ENCODE peak calls at places on chromosomes 2 and 18, in seven cellular contexts. K, Z, F, G, H, E and I are unnamed samples. For H3K4me1, the result is how much of the 10 kb centered on the place peaks cover.

GRCh38 chr2:215598376-215598975 is 162.6 kb upstream of the FN1 start:
- DNase-seq in K (no peak), Z (no peak), F (no peak), G (peak), H (no peak), E (no peak), I (no peak)

GRCh38 chr2:9959262-9959661 is 7.8 kb downstream of the GRHL1 start:
- DNase-seq in K (no peak), Z (no peak), F (no peak), G (no peak), H (no peak), E (no peak), I (no peak)

GRCh38 chr18:499351-500229 is 911 bp downstream of the COLEC12 start:
- DNase-seq in K (no peak), Z (peak), F (peak), G (peak), H (peak), E (no peak), I (no peak)

GRCh38 chr18:63762518-63762917 is 12.7 kb upstream of the SERPINB7 start:
- DNase-seq in K (no peak), Z (no peak), F (no peak), G (peak), H (no peak), E (no peak), I (no peak)

GRCh38 chr2:168350380-168350779 is 103.0 kb upstream of the STK39 start:
- DNase-seq in K (no peak), Z (no peak), F (no peak), G (no peak), H (no peak), E (peak), I (peak)

GRCh38 chr2:216696751-216697560 is 1.6 kb upstream of the IGFBP5 start:
- DNase-seq in K (no peak), Z (no peak), F (peak), G (peak), H (peak), E (no peak), I (no peak)

GRCh38 chr18:59006461-59007067 is 133.1 kb upstream of the SEC11C start:
- DNase-seq in K (no peak), Z (no peak), F (no peak), G (peak), H (no peak), E (no peak), I (no peak)

GRCh38 chr2:96145028-96145939 is at the start of gene DUSP2:
- DNase-seq in K (peak), Z (peak), F (peak), G (peak), H (peak), E (peak), I (peak)

GRCh38 chr2:241891315-241891987 is 21.9 kb downstream of the RTP5 start:
- DNase-seq in K (no peak), Z (peak), F (no peak), G (no peak), H (no peak), E (no peak), I (no peak)

GRCh38 chr2:45468279-45468678 is 142.8 kb downstream of the SRBD1 start:
- DNase-seq in K (no peak), Z (no peak), F (no peak), G (no peak), H (no peak), E (no peak), I (no peak)

GRCh38 chr18:75160315-75160714 is 48.6 kb downstream of the PTGR3 start:
- DNase-seq in K (no peak), Z (no peak), F (peak), G (peak), H (peak), E (no peak), I (no peak)

GRCh38 chr18:24459772-24460171 is 665 bp upstream of the HRH4 start:
- DNase-seq in K (no peak), Z (no peak), F (no peak), G (no peak), H (no peak), E (no peak), I (no peak)

GRCh38 chr2:118554616-118555015 is 292.8 kb downstream of the EN1 start:
- DNase-seq in K (no peak), Z (no peak), F (no peak), G (peak), H (no peak), E (no peak), I (peak)

GRCh38 chr2:174176898-174177297 is 71.4 kb downstream of the OLA1 start:
- DNase-seq in K (no peak), Z (no peak), F (no peak), G (peak), H (peak), E (no peak), I (no peak)

GRCh38 chr18:13137041-13137938 is 81.3 kb upstream of the LDLRAD4 start:
- DNase-seq in K (peak), Z (peak), F (peak), G (peak), H (no peak), E (peak), I (peak)

GRCh38 chr2:144452169-144453038 is 67.5 kb downstream of the ZEB2 start:
- DNase-seq in K (no peak), Z (no peak), F (peak), G (peak), H (peak), E (no peak), I (no peak)

GRCh38 chr2:86622409-86622877 is 1.2 kb downstream of the RNF103 start:
- DNase-seq in K (no peak), Z (peak), F (peak), G (peak), H (peak), E (peak), I (peak)

GRCh38 chr2:36616947-36617346 is 19.0 kb upstream of the FEZ2 start:
- DNase-seq in K (no peak), Z (no peak), F (no peak), G (no peak), H (peak), E (no peak), I (no peak)

GRCh38 chr2:144014108-144014507 is 505.8 kb downstream of the ZEB2 start:
- DNase-seq in K (no peak), Z (no peak), F (no peak), G (peak), H (no peak), E (no peak), I (no peak)

GRCh38 chr2:222884114-222884764 is 23.4 kb downstream of the ACSL3 start:
- DNase-seq in K (no peak), Z (no peak), F (no peak), G (no peak), H (no peak), E (no peak), I (no peak)

GRCh38 chr2:132421198-132421780 is 4.7 kb downstream of the GPR39 start:
- DNase-seq in K (no peak), Z (no peak), F (no peak), G (no peak), H (no peak), E (no peak), I (peak)

GRCh38 chr2:230793573-230794359 is 71.0 kb upstream of the ITM2C start:
- DNase-seq in K (peak), Z (no peak), F (no peak), G (peak), H (no peak), E (peak), I (peak)

GRCh38 chr2:144524190-144524957 is 4.5 kb upstream of the ZEB2 start:
- DNase-seq in K (peak), Z (peak), F (peak), G (peak), H (peak), E (peak), I (no peak)

GRCh38 chr18:11500153-11501122 is 109.0 kb upstream of the SLC35G4 start:
- DNase-seq in K (no peak), Z (no peak), F (no peak), G (peak), H (peak), E (no peak), I (peak)

GRCh38 chr2:150136407-150136806 is 351.1 kb downstream of the RND3 start:
- DNase-seq in K (no peak), Z (no peak), F (no peak), G (peak), H (no peak), E (no peak), I (no peak)

GRCh38 chr2:26344581-26345283 is 1.2 kb upstream of the SELENOI start:
- DNase-seq in K (no peak), Z (no peak), F (peak), G (peak), H (peak), E (peak), I (peak)

GRCh38 chr2:203802277-203803045 is 65.1 kb upstream of the CTLA4 start:
- DNase-seq in K (no peak), Z (no peak), F (no peak), G (peak), H (no peak), E (no peak), I (no peak)

GRCh38 chr2:107719781-107720180 is 106.9 kb upstream of the RGPD4 start:
- DNase-seq in K (no peak), Z (no peak), F (peak), G (no peak), H (no peak), E (no peak), I (no peak)

GRCh38 chr2:107717666-107718065 is 109.0 kb upstream of the RGPD4 start:
- DNase-seq in K (no peak), Z (no peak), F (peak), G (no peak), H (peak), E (no peak), I (no peak)

GRCh38 chr2:107721178-107721577 is 105.5 kb upstream of the RGPD4 start:
- DNase-seq in K (no peak), Z (no peak), F (no peak), G (no peak), H (no peak), E (no peak), I (no peak)

GRCh38 chr2:107721581-107721980 is 105.1 kb upstream of the RGPD4 start:
- DNase-seq in K (no peak), Z (no peak), F (no peak), G (no peak), H (no peak), E (no peak), I (no peak)

GRCh38 chr2:107719141-107719540 is 107.6 kb upstream of the RGPD4 start:
- DNase-seq in K (no peak), Z (no peak), F (no peak), G (no peak), H (no peak), E (no peak), I (no peak)
- H3K27ac ChIP-seq in K (no peak), Z (no peak), F (no peak), G (no peak), H (no peak), E (no peak), I (no peak)

GRCh38 chr2:235505210-235505741 is 11.4 kb downstream of the AGAP1 start:
- DNase-seq in K (no peak), Z (no peak), F (peak), G (no peak), H (no peak), E (peak), I (no peak)

GRCh38 chr2:235506291-235506996 is 12.6 kb downstream of the AGAP1 start:
- DNase-seq in K (no peak), Z (no peak), F (no peak), G (no peak), H (no peak), E (peak), I (no peak)

GRCh38 chr2:235506997-235507615 is 13.3 kb downstream of the AGAP1 start:
- DNase-seq in K (no peak), Z (no peak), F (no peak), G (no peak), H (no peak), E (no peak), I (no peak)

GRCh38 chr2:235501663-235502009 is 7.8 kb downstream of the AGAP1 start:
- DNase-seq in K (no peak), Z (no peak), F (peak), G (no peak), H (no peak), E (no peak), I (no peak)

GRCh38 chr2:235504459-235505200 is 10.8 kb downstream of the AGAP1 start:
- DNase-seq in K (no peak), Z (no peak), F (peak), G (no peak), H (no peak), E (no peak), I (no peak)
- H3K4me1 ChIP-seq in K (under half), Z (under half), F (half or more), G (under half), H (under half), E (under half), I (under half)

GRCh38 chr2:11496311-11496710 is 30.4 kb upstream of the E2F6 start:
- DNase-seq in K (no peak), Z (no peak), F (no peak), G (no peak), H (no peak), E (no peak), I (no peak)

GRCh38 chr2:11499081-11499743 is 33.3 kb upstream of the E2F6 start:
- DNase-seq in K (no peak), Z (no peak), F (peak), G (no peak), H (peak), E (no peak), I (no peak)

GRCh38 chr2:11495844-11496271 is 29.9 kb upstream of the E2F6 start:
- DNase-seq in K (peak), Z (no peak), F (peak), G (peak), H (peak), E (no peak), I (no peak)

GRCh38 chr2:11498543-11499034 is 32.6 kb upstream of the E2F6 start:
- DNase-seq in K (peak), Z (no peak), F (peak), G (no peak), H (no peak), E (peak), I (no peak)

DNA sequence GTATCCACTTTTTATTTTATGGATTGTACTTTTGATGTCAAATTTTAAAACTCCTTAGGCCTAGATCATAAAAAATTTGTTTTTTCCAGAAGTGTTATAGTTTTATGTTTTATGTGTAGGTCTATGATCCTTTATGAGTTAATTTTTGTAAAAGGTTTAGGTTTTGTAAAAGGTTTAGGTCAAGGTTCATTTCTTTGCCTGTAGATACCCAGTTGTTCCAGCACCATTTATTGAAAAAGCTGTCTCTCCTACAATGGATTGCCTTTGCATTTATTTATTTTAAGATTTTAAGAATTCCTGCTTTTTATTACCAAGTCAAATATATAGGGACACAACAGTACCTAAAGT is 32.1 kb upstream of the E2F6 start:
- DNase-seq in K (no peak), Z (no peak), F (no peak), G (no peak), H (no peak), E (no peak), I (no peak)
- H3K27ac ChIP-seq in K (no peak), Z (no peak), F (no peak), G (no peak), H (no peak), E (no peak), I (no peak)

DNA sequence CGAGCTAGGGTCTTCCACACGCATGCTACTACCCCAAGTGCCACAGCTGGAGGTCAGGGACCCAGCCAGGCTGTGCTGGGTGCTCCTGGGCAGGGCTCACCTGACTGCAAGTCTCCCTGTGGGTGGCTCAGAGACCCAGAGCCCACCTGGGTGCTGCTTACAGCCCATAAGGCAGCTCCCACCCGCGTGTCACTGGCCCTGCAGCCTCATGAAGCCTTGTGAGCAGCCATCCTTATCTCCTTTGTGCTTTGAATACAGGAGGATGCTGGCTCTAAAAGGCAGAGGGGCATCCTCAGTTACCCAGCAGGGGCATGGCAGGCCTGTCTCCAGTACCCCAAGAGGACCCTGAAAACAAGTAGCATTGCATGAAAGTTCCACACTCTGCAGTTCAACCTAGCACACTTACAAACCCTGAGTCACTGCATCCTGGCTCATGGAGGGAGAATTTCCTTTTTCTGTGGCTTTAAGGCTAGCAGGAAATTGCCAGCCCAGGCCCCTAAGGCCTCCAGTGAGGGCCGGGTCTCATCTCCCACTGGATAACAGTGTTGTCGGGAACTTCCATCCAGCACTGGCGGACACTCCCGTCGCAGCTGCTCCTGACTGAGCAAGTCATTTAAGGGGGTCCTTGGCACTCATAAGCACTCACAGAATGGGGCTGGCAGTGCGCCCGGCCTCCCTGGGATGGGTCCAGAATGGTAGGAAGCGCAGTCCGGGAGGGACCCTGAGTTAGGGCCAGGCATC is 137.1 kb downstream of the RPIA start:
- DNase-seq in K (peak), Z (no peak), F (no peak), G (peak), H (no peak), E (no peak), I (no peak)
- H3K4me1 ChIP-seq in K (under half), Z (under half), F (under half), G (under half), H (under half), E (under half), I (under half)

GRCh38 chr2:141611-142010 is 95.3 kb upstream of the FAM110C start:
- DNase-seq in K (no peak), Z (no peak), F (no peak), G (no peak), H (no peak), E (no peak), I (no peak)
- H3K27ac ChIP-seq in K (no peak), Z (no peak), F (no peak), G (no peak), H (no peak), E (no peak), I (no peak)

DNA sequence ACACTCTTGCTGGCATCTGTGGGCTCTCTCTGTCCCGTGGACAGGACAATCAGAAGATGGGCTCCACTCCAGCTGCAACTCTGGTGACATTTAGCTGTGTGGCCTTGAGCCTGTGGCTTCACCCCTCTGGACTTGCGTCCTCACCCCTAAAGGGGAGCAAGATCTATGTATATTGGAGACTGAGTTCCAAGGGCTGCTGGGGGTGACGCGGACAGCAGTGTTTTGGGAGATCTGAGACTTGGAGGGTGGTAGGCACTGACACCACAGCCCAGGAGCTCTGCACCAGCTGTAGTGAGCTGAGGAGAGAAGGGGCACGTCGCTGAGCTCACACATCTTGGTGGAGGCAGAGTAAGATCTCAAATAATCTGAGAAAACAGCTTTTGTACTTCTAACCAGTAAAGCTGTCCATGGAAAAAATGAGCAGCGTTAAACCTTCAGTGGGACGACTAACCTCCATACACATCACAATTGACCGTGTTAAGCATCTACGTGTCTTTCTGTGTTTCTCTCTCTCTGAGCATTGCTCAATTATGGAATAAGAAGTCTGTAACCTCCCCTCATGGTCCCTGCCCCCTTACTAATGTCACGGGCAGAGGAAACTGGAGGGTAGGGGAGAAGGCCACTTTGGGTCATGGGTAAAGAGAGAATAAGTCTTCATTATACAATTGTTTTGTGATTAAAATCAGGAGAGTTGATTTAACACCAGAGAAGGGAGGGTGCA is 85.8 kb downstream of the SH3RF3 start:
- DNase-seq in K (no peak), Z (peak), F (no peak), G (no peak), H (no peak), E (no peak), I (no peak)
- H3K4me1 ChIP-seq in K (under half), Z (under half), F (under half), G (under half), H (under half), E (under half), I (under half)

DNA sequence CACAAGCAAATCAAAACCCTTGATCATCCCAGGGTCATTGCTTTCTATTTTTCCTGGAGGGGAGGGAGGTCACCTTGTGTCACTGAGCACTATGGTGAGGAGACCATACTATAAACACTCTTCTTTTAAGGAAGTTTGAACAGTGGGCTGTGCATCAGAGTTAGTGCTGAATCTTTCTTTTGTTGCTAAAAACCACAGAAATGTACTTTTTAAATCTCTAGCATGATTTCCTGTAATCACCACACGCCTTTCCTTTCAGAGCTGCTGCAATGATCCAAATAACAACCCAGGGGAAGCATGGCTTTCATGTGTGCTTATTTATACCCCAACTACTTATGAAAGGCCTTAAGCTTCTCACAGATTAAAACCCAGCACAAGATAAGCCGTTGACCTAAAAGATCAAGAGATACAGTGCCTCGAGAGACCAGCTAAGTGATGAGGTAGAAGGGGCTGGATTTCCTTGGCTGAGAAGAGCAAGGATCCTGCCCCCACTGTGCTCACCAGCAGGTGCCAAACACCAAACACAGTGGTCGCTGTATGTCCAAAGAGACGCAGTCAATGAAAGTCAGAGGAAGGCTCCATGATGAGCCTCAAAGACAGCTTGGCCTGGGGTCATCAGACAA is 34.7 kb downstream of the TRABD2A start:
- DNase-seq in K (no peak), Z (no peak), F (no peak), G (peak), H (no peak), E (no peak), I (peak)
- H3K27ac ChIP-seq in K (peak), Z (peak), F (no peak), G (no peak), H (no peak), E (peak), I (peak)